ENCODE peak calls at places on chromosomes 6 and 20, in ten cellular contexts. G, E, K, S, L, Q, U, F, H and W are unnamed samples.

GRCh38 chr6:2876210-2877056 is 26.7 kb downstream of the SERPINB9 start:
- DNase-seq in G (peak), E (peak), K (no peak), S (peak), L (no peak), Q (no peak), U (peak), F (peak), H (peak), W (no peak)

GRCh38 chr6:142842423-142843261 is 102.3 kb downstream of the HIVEP2 start:
- DNase-seq in G (peak), E (no peak), K (no peak), S (no peak), L (no peak), Q (peak), U (no peak), F (peak), H (no peak), W (no peak)

GRCh38 chr6:80543151-80543550 is 436.7 kb downstream of the BCKDHB start:
- DNase-seq in G (no peak), E (no peak), K (no peak), S (no peak), L (no peak), Q (no peak), U (no peak), F (no peak), H (no peak), W (no peak)

GRCh38 chr6:149013932-149014331 is 267.1 kb downstream of the UST start:
- DNase-seq in G (no peak), E (no peak), K (no peak), S (no peak), L (no peak), Q (no peak), U (no peak), F (no peak), H (no peak), W (no peak)

GRCh38 chr20:37901667-37902503 is 1.0 kb upstream of the VSTM2L start:
- DNase-seq in G (peak), E (peak), K (no peak), S (peak), L (peak), Q (no peak), U (peak), F (peak), H (peak), W (no peak)

GRCh38 chr6:148857817-148858390 is 111.1 kb downstream of the UST start:
- DNase-seq in G (peak), E (peak), K (no peak), S (no peak), L (no peak), Q (no peak), U (no peak), F (peak), H (no peak), W (no peak)

GRCh38 chr6:162907876-162908481 is 180.2 kb downstream of the PACRG start:
- DNase-seq in G (no peak), E (no peak), K (no peak), S (no peak), L (no peak), Q (no peak), U (no peak), F (peak), H (no peak), W (no peak)

GRCh38 chr6:93424303-93425064 is 5.1 kb upstream of the EPHA7 start:
- DNase-seq in G (no peak), E (no peak), K (no peak), S (no peak), L (no peak), Q (no peak), U (no peak), F (peak), H (no peak), W (no peak)

GRCh38 chr20:63310265-63310971 is 17.4 kb downstream of the COL20A1 start:
- DNase-seq in G (no peak), E (no peak), K (no peak), S (no peak), L (no peak), Q (no peak), U (no peak), F (no peak), H (no peak), W (no peak)

GRCh38 chr6:29071831-29072723 is 15.0 kb downstream of the OR2B3 start:
- DNase-seq in G (no peak), E (no peak), K (no peak), S (peak), L (peak), Q (no peak), U (no peak), F (peak), H (peak), W (no peak)

GRCh38 chr6:13357551-13358075 is 29.3 kb upstream of the TBC1D7 start:
- DNase-seq in G (no peak), E (peak), K (no peak), S (no peak), L (no peak), Q (no peak), U (no peak), F (peak), H (peak), W (no peak)

GRCh38 chr6:38427492-38428210 is 212.1 kb downstream of the BTBD9 start:
- DNase-seq in G (no peak), E (no peak), K (no peak), S (no peak), L (peak), Q (no peak), U (no peak), F (no peak), H (no peak), W (no peak)

GRCh38 chr6:146788115-146788514 is 189.3 kb downstream of the ADGB start:
- DNase-seq in G (no peak), E (no peak), K (no peak), S (no peak), L (no peak), Q (no peak), U (no peak), F (no peak), H (no peak), W (no peak)

GRCh38 chr20:46937140-46937523 is 42.5 kb downstream of the EYA2 start:
- DNase-seq in G (no peak), E (no peak), K (no peak), S (no peak), L (no peak), Q (no peak), U (no peak), F (no peak), H (no peak), W (no peak)

GRCh38 chr20:7516631-7517051 is 423.6 kb downstream of the HAO1 start:
- DNase-seq in G (peak), E (no peak), K (no peak), S (no peak), L (no peak), Q (no peak), U (no peak), F (no peak), H (no peak), W (no peak)

GRCh38 chr20:7094438-7094997 is 327.0 kb downstream of the BMP2 start:
- DNase-seq in G (no peak), E (no peak), K (no peak), S (peak), L (no peak), Q (no peak), U (no peak), F (peak), H (peak), W (no peak)

GRCh38 chr6:136547336-136547735 is 2.9 kb downstream of the MAP7 start:
- DNase-seq in G (peak), E (peak), K (no peak), S (no peak), L (no peak), Q (no peak), U (no peak), F (peak), H (no peak), W (no peak)

GRCh38 chr6:34370371-34370770 is 22.1 kb downstream of the NUDT3 start:
- DNase-seq in G (no peak), E (no peak), K (no peak), S (no peak), L (no peak), Q (no peak), U (no peak), F (no peak), H (no peak), W (no peak)

GRCh38 chr20:21053002-21053762 is 53.0 kb downstream of the LINC00237 start:
- DNase-seq in G (no peak), E (no peak), K (no peak), S (no peak), L (no peak), Q (no peak), U (no peak), F (no peak), H (peak), W (no peak)

GRCh38 chr6:55632953-55633352 is 54.0 kb upstream of the HMGCLL1 start:
- DNase-seq in G (no peak), E (no peak), K (no peak), S (no peak), L (no peak), Q (no peak), U (no peak), F (peak), H (no peak), W (no peak)

GRCh38 chr6:4355241-4355640 is 219.9 kb upstream of the ECI2 start:
- DNase-seq in G (peak), E (no peak), K (no peak), S (peak), L (no peak), Q (no peak), U (peak), F (peak), H (no peak), W (no peak)

GRCh38 chr20:14220986-14221385 is 116.4 kb downstream of the FLRT3 start:
- DNase-seq in G (no peak), E (no peak), K (no peak), S (no peak), L (no peak), Q (no peak), U (no peak), F (no peak), H (no peak), W (no peak)

GRCh38 chr20:14832630-14833029 is 495.2 kb upstream of the FLRT3 start:
- DNase-seq in G (no peak), E (no peak), K (no peak), S (no peak), L (no peak), Q (no peak), U (no peak), F (no peak), H (no peak), W (no peak)

GRCh38 chr20:44104807-44105517 is 82.0 kb downstream of the JPH2 start:
- DNase-seq in G (no peak), E (peak), K (no peak), S (peak), L (no peak), Q (no peak), U (no peak), F (peak), H (no peak), W (no peak)

GRCh38 chr6:90294614-90294988 is 2.0 kb downstream of the BACH2 start:
- DNase-seq in G (no peak), E (no peak), K (no peak), S (no peak), L (peak), Q (peak), U (no peak), F (no peak), H (no peak), W (no peak)

GRCh38 chr6:146915671-146916127 is 288.5 kb upstream of the STXBP5 start:
- DNase-seq in G (no peak), E (no peak), K (no peak), S (no peak), L (no peak), Q (no peak), U (no peak), F (peak), H (no peak), W (no peak)

GRCh38 chr6:12313992-12314589 is 23.9 kb downstream of the EDN1 start:
- DNase-seq in G (no peak), E (no peak), K (no peak), S (no peak), L (no peak), Q (no peak), U (peak), F (peak), H (no peak), W (no peak)

GRCh38 chr6:160900031-160900430 is 91.5 kb upstream of the MAP3K4 start:
- DNase-seq in G (no peak), E (no peak), K (no peak), S (no peak), L (no peak), Q (no peak), U (no peak), F (no peak), H (no peak), W (no peak)

GRCh38 chr6:15020114-15020770 is 225.6 kb upstream of the JARID2 start:
- DNase-seq in G (no peak), E (no peak), K (no peak), S (no peak), L (no peak), Q (no peak), U (no peak), F (no peak), H (no peak), W (no peak)

GRCh38 chr6:4085329-4085695 is 6.4 kb upstream of the FAM217A start:
- DNase-seq in G (no peak), E (no peak), K (no peak), S (no peak), L (no peak), Q (no peak), U (no peak), F (peak), H (no peak), W (no peak)

GRCh38 chr6:92864966-92865555 is 554.3 kb downstream of the EPHA7 start:
- DNase-seq in G (no peak), E (no peak), K (no peak), S (no peak), L (no peak), Q (no peak), U (no peak), F (peak), H (no peak), W (no peak)

GRCh38 chr20:539236-539635 is 4.4 kb downstream of the CSNK2A1 start:
- DNase-seq in G (no peak), E (no peak), K (no peak), S (no peak), L (no peak), Q (no peak), U (no peak), F (no peak), H (no peak), W (no peak)

GRCh38 chr6:67933278-67933677 is 701.8 kb upstream of the ADGRB3 start:
- DNase-seq in G (no peak), E (no peak), K (no peak), S (no peak), L (no peak), Q (no peak), U (no peak), F (no peak), H (no peak), W (no peak)
- TF ChIP-seq CTCF in G (no peak), E (no peak), K (no peak), S (no peak), L (no peak), Q (no peak), U (no peak), F (no peak), H (no peak), W (no peak)

GRCh38 chr20:22729180-22729579 is 144.8 kb upstream of the FOXA2 start:
- DNase-seq in G (no peak), E (no peak), K (no peak), S (no peak), L (no peak), Q (no peak), U (no peak), F (no peak), H (no peak), W (no peak)

GRCh38 chr20:22728146-22728745 is 143.9 kb upstream of the FOXA2 start:
- DNase-seq in G (no peak), E (no peak), K (no peak), S (no peak), L (no peak), Q (no peak), U (no peak), F (no peak), H (no peak), W (no peak)

GRCh38 chr20:22729616-22730236 is 145.4 kb upstream of the FOXA2 start:
- DNase-seq in G (no peak), E (no peak), K (no peak), S (no peak), L (no peak), Q (no peak), U (no peak), F (no peak), H (no peak), W (no peak)

DNA sequence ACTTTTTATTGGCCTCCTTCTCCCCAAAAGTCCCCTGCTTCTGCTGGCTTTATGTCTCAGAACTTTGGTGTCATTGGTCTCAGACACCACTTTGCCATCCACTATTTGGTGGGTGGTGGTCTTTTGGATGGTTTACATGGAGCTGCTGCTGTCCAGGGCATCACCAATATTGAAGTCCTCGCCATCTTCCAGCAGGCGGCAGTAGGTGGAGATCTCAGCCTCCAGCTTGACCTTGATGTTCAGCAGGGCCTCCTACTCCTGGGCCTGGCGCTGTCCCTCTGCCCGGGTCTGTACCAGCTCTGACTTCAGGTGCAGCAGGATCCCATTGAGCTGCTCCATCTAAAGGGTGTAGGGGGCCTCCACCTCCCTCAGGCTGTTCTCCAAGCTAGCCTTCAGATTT is 148.4 kb upstream of the FOXA2 start:
- DNase-seq in G (no peak), E (no peak), K (no peak), S (no peak), L (no peak), Q (no peak), U (no peak), F (no peak), H (no peak), W (no peak)
- TF ChIP-seq CTCF in G (no peak), E (no peak), K (no peak), S (no peak), L (no peak), Q (no peak), U (no peak), F (peak), H (no peak), W (no peak)

GRCh38 chr20:12554416-12554815 is 454.4 kb upstream of the SPTLC3 start:
- DNase-seq in G (no peak), E (no peak), K (no peak), S (no peak), L (no peak), Q (no peak), U (no peak), F (peak), H (no peak), W (no peak)
- TF ChIP-seq CTCF in G (no peak), E (no peak), K (no peak), S (no peak), L (no peak), Q (no peak), U (no peak), F (no peak), H (no peak), W (no peak)

GRCh38 chr20:31516166-31516565 is 1.9 kb downstream of the HM13 start:
- DNase-seq in G (no peak), E (no peak), K (no peak), S (no peak), L (no peak), Q (no peak), U (no peak), F (no peak), H (no peak), W (no peak)

GRCh38 chr20:31516651-31517050 is 2.4 kb downstream of the HM13 start:
- DNase-seq in G (no peak), E (no peak), K (no peak), S (no peak), L (no peak), Q (no peak), U (no peak), F (no peak), H (no peak), W (no peak)

GRCh38 chr20:31515072-31515774 is 981 bp downstream of the HM13 start:
- DNase-seq in G (no peak), E (no peak), K (no peak), S (no peak), L (no peak), Q (no peak), U (no peak), F (no peak), H (no peak), W (no peak)

GRCh38 chr20:31515775-31516107 is 1.5 kb downstream of the HM13 start:
- DNase-seq in G (no peak), E (no peak), K (no peak), S (peak), L (no peak), Q (no peak), U (no peak), F (no peak), H (no peak), W (no peak)

DNA sequence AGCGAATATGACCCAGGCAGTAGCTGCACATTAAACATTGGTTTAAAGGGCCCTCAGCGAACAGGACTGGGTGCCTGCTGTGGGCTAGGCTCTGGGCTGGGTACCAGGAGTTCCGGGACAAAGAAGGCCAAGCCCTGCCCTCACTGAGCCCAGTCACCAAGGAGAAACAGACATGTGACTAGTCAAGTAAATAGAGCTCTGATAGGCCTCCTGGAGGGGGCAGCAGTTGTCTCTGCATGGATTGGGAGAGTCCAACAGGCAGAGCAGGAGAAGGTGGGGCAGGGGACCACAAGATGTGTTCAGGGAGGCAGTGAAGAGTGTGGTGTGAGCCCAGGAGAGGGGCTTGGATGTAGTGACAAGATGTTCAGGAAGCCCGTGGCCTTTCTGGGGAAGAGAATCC is 3.1 kb downstream of the HM13 start:
- DNase-seq in G (peak), E (peak), K (no peak), S (peak), L (no peak), Q (no peak), U (peak), F (peak), H (peak), W (no peak)
- TF ChIP-seq CTCF in G (peak), E (peak), K (no peak), S (no peak), L (no peak), Q (no peak), U (no peak), F (peak), H (peak), W (no peak)

DNA sequence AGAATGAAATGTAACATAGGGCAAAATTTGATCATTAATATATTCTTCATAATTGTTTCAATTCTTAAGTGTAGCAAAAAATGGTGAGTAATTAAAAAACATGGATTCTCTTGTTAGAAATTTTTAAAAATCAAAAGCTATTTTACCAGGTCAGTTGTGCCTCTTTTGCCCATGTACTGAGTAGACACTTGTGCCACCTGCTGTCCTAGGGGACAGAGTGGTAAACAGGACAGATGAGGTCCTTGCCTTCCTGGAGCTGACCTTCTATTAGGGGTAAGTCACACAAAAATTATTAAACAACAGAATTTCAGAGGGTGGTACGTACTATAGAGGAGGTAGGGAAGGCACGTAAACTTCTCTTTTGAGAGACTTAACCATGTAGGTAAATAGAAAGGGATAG is 6.5 kb downstream of the RNF24 start:
- DNase-seq in G (no peak), E (no peak), K (no peak), S (no peak), L (no peak), Q (no peak), U (no peak), F (no peak), H (no peak), W (no peak)
- TF ChIP-seq CTCF in G (no peak), E (no peak), K (no peak), S (no peak), L (no peak), Q (no peak), U (no peak), F (no peak), H (no peak), W (no peak)

DNA sequence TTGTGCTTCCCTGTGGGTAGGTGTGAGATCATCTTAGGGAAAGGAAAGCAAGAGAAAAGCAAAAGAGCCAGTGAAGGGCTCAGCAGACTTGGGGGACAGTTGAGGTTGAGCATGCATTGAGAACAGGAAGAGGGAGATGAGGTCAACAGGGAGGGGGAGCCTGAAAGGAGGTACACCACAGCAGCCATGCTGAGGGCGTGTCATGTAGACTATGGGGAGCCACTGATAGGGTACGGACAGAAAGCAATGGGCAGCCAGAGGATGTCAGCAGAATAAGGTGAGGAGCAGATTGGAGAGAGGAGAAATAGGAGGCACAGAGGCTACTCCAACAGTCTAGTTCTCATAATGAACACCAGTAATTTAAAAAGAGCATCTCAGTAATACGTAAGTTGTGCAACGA is 351.1 kb upstream of the HTR1E start:
- DNase-seq in G (no peak), E (no peak), K (no peak), S (no peak), L (no peak), Q (no peak), U (no peak), F (no peak), H (no peak), W (no peak)
- TF ChIP-seq CTCF in G (no peak), E (no peak), K (no peak), S (no peak), L (no peak), Q (no peak), U (no peak), F (no peak), H (no peak), W (no peak)